ENCODE peak calls at places on chromosomes 3 and 15, in seven cellular contexts. One of them, this sample, is unnamed.

GRCh38 chr3:13455644-13456043 is 24.5 kb upstream of the HDAC11 start:
- DNase-seq in pancreas: no peak
- DNase-seq in cardiac muscle cell: no peak
- DNase-seq in IMR-90: no peak
- DNase-seq in AG04450: no peak
- DNase-seq in cardiac fibroblast: no peak
- DNase-seq in GM06990: no peak
- DNase-seq in this sample: no peak

GRCh38 chr15:71651750-71652186 is 158.6 kb upstream of the NR2E3 start:
- DNase-seq in IMR-90: peak
- DNase-seq in pancreas: no peak
- DNase-seq in AG04450: peak
- DNase-seq in cardiac muscle cell: peak
- DNase-seq in cardiac fibroblast: peak
- DNase-seq in GM06990: no peak
- DNase-seq in this sample: peak

GRCh38 chr3:188671941-188672340 is 499.8 kb upstream of the TPRG1 start:
- DNase-seq in cardiac fibroblast: no peak
- DNase-seq in cardiac muscle cell: no peak
- DNase-seq in AG04450: no peak
- DNase-seq in GM06990: no peak
- DNase-seq in pancreas: no peak
- DNase-seq in IMR-90: no peak
- DNase-seq in this sample: no peak

GRCh38 chr3:182793663-182794454 is 555 bp downstream of the ATP11B start:
- DNase-seq in AG04450: no peak
- DNase-seq in pancreas: peak
- DNase-seq in IMR-90: peak
- DNase-seq in cardiac muscle cell: peak
- DNase-seq in GM06990: peak
- DNase-seq in cardiac fibroblast: peak
- DNase-seq in this sample: peak

GRCh38 chr15:97893988-97894387 is 66.5 kb upstream of the ARRDC4 start:
- DNase-seq in AG04450: no peak
- DNase-seq in cardiac fibroblast: no peak
- DNase-seq in IMR-90: no peak
- DNase-seq in cardiac muscle cell: no peak
- DNase-seq in pancreas: no peak
- DNase-seq in GM06990: no peak
- DNase-seq in this sample: no peak

GRCh38 chr3:133804896-133805295 is 719 bp upstream of the SRPRB start:
- DNase-seq in pancreas: no peak
- DNase-seq in IMR-90: no peak
- DNase-seq in cardiac muscle cell: no peak
- DNase-seq in AG04450: no peak
- DNase-seq in cardiac fibroblast: no peak
- DNase-seq in GM06990: no peak
- DNase-seq in this sample: no peak

GRCh38 chr3:53941945-53942344 is 50.3 kb upstream of the SELENOK start:
- DNase-seq in AG04450: no peak
- DNase-seq in cardiac muscle cell: peak
- DNase-seq in pancreas: no peak
- DNase-seq in GM06990: no peak
- DNase-seq in cardiac fibroblast: peak
- DNase-seq in IMR-90: no peak
- DNase-seq in this sample: no peak

GRCh38 chr15:50333229-50333628 is 21.8 kb downstream of the GABPB1 start:
- DNase-seq in GM06990: no peak
- DNase-seq in cardiac fibroblast: no peak
- DNase-seq in AG04450: no peak
- DNase-seq in cardiac muscle cell: no peak
- DNase-seq in pancreas: no peak
- DNase-seq in IMR-90: no peak
- DNase-seq in this sample: no peak

GRCh38 chr3:45665101-45665572 is 24.1 kb upstream of the SACM1L start:
- DNase-seq in IMR-90: peak
- DNase-seq in cardiac fibroblast: peak
- DNase-seq in pancreas: no peak
- DNase-seq in GM06990: peak
- DNase-seq in AG04450: no peak
- DNase-seq in cardiac muscle cell: peak
- DNase-seq in this sample: no peak

GRCh38 chr3:135217730-135218129 is 422.7 kb downstream of the EPHB1 start:
- DNase-seq in cardiac fibroblast: no peak
- DNase-seq in GM06990: no peak
- DNase-seq in pancreas: no peak
- DNase-seq in AG04450: no peak
- DNase-seq in IMR-90: no peak
- DNase-seq in cardiac muscle cell: no peak
- DNase-seq in this sample: no peak

GRCh38 chr15:50880651-50881114 is 27.8 kb upstream of the AP4E1 start:
- DNase-seq in IMR-90: peak
- DNase-seq in AG04450: peak
- DNase-seq in cardiac fibroblast: peak
- DNase-seq in GM06990: peak
- DNase-seq in pancreas: no peak
- DNase-seq in cardiac muscle cell: peak
- DNase-seq in this sample: no peak

GRCh38 chr3:139627759-139628158 is 50.0 kb downstream of the NMNAT3 start:
- DNase-seq in cardiac fibroblast: no peak
- DNase-seq in IMR-90: no peak
- DNase-seq in pancreas: no peak
- DNase-seq in GM06990: no peak
- DNase-seq in cardiac muscle cell: no peak
- DNase-seq in AG04450: no peak
- DNase-seq in this sample: no peak

GRCh38 chr3:180804871-180805430 is 107.5 kb upstream of the FXR1 start:
- DNase-seq in GM06990: no peak
- DNase-seq in cardiac fibroblast: peak
- DNase-seq in AG04450: no peak
- DNase-seq in IMR-90: peak
- DNase-seq in pancreas: no peak
- DNase-seq in cardiac muscle cell: peak
- DNase-seq in this sample: no peak

GRCh38 chr3:14457999-14458398 is 55.6 kb downstream of the SLC6A6 start:
- DNase-seq in pancreas: no peak
- DNase-seq in IMR-90: no peak
- DNase-seq in AG04450: no peak
- DNase-seq in GM06990: no peak
- DNase-seq in cardiac fibroblast: no peak
- DNase-seq in cardiac muscle cell: peak
- DNase-seq in this sample: no peak

GRCh38 chr3:96863129-96863740 is 48.8 kb downstream of the EPHA6 start:
- DNase-seq in pancreas: no peak
- DNase-seq in GM06990: no peak
- DNase-seq in cardiac fibroblast: peak
- DNase-seq in IMR-90: peak
- DNase-seq in cardiac muscle cell: peak
- DNase-seq in AG04450: no peak
- DNase-seq in this sample: no peak

GRCh38 chr3:40468018-40468417 is 8.9 kb upstream of the ZNF619 start:
- DNase-seq in pancreas: no peak
- DNase-seq in GM06990: no peak
- DNase-seq in cardiac fibroblast: no peak
- DNase-seq in cardiac muscle cell: no peak
- DNase-seq in AG04450: no peak
- DNase-seq in IMR-90: no peak
- DNase-seq in this sample: no peak

GRCh38 chr3:31738423-31738822 is 205.7 kb downstream of the STT3B start:
- DNase-seq in AG04450: no peak
- DNase-seq in cardiac fibroblast: no peak
- DNase-seq in pancreas: no peak
- DNase-seq in IMR-90: no peak
- DNase-seq in GM06990: no peak
- DNase-seq in cardiac muscle cell: no peak
- DNase-seq in this sample: no peak

GRCh38 chr3:139108253-139108969 is 63.7 kb upstream of the PRR23C start:
- DNase-seq in AG04450: no peak
- DNase-seq in pancreas: no peak
- DNase-seq in GM06990: no peak
- DNase-seq in cardiac fibroblast: no peak
- DNase-seq in cardiac muscle cell: no peak
- DNase-seq in IMR-90: no peak
- DNase-seq in this sample: peak

GRCh38 chr15:57494575-57494974 is 97.1 kb upstream of the MYZAP start:
- DNase-seq in cardiac fibroblast: no peak
- DNase-seq in IMR-90: no peak
- DNase-seq in cardiac muscle cell: no peak
- DNase-seq in pancreas: no peak
- DNase-seq in GM06990: no peak
- DNase-seq in AG04450: no peak
- DNase-seq in this sample: no peak

GRCh38 chr15:28935316-28935715 is 49.5 kb downstream of the APBA2 start:
- DNase-seq in GM06990: no peak
- DNase-seq in AG04450: no peak
- DNase-seq in IMR-90: no peak
- DNase-seq in cardiac muscle cell: no peak
- DNase-seq in pancreas: peak
- DNase-seq in cardiac fibroblast: no peak
- DNase-seq in this sample: no peak

GRCh38 chr3:180409170-180409569 is 192.8 kb upstream of the TTC14 start:
- DNase-seq in AG04450: no peak
- DNase-seq in GM06990: no peak
- DNase-seq in IMR-90: no peak
- DNase-seq in pancreas: no peak
- DNase-seq in cardiac fibroblast: peak
- DNase-seq in cardiac muscle cell: no peak
- DNase-seq in this sample: no peak

DNA sequence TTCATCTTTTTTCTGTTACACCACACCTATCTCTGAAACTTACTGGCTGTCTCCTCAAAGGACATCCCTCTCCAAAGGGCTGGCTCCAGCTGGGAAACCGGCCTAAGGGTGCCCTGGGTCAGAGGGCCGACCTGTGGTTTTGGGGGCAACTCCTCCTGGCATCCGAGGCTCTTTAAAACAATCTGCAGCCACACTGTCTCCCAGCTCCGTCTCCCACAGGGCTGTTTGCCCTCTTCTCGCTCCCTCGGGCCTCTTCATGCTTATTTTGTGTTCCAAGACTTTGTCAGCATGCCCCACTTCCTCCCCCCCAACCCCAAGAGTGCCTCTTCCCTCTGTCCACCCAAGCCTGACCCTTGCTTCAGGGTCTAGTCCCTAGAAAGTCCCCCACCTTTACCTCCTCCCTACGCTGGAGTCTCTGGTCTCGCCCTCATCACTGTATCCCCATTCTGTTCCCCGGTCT is 1.3 kb upstream of the CSK start:
- DNase-seq in pancreas: no peak
- DNase-seq in IMR-90: no peak
- DNase-seq in cardiac muscle cell: no peak
- DNase-seq in GM06990: no peak
- DNase-seq in cardiac fibroblast: no peak
- DNase-seq in AG04450: no peak
- DNase-seq in this sample: no peak
- H3K4me3 ChIP-seq in pancreas: no peak
- H3K4me3 ChIP-seq in IMR-90: no peak
- H3K4me3 ChIP-seq in cardiac muscle cell: no peak
- H3K4me3 ChIP-seq in GM06990: peak
- H3K4me3 ChIP-seq in cardiac fibroblast: no peak
- H3K4me3 ChIP-seq in AG04450: no peak
- H3K4me3 ChIP-seq in this sample: no peak

GRCh38 chr15:32649336-32649735 is 7.8 kb downstream of the SCG5 start:
- DNase-seq in AG04450: no peak
- DNase-seq in cardiac fibroblast: peak
- DNase-seq in pancreas: no peak
- DNase-seq in GM06990: no peak
- DNase-seq in IMR-90: peak
- DNase-seq in cardiac muscle cell: peak
- DNase-seq in this sample: no peak
- TF ChIP-seq CTCF in AG04450: peak
- TF ChIP-seq CTCF in cardiac fibroblast: peak
- TF ChIP-seq CTCF in pancreas: peak
- TF ChIP-seq CTCF in GM06990: peak
- TF ChIP-seq CTCF in IMR-90: peak
- TF ChIP-seq CTCF in cardiac muscle cell: peak
- TF ChIP-seq CTCF in this sample: no peak

GRCh38 chr15:75029378-75030022 is 6.1 kb downstream of the PPCDC start:
- DNase-seq in cardiac muscle cell: peak
- DNase-seq in IMR-90: peak
- DNase-seq in pancreas: peak
- DNase-seq in AG04450: peak
- DNase-seq in cardiac fibroblast: peak
- DNase-seq in GM06990: peak
- DNase-seq in this sample: peak
- H3K4me3 ChIP-seq in cardiac muscle cell: no peak
- H3K4me3 ChIP-seq in IMR-90: no peak
- H3K4me3 ChIP-seq in pancreas: no peak
- H3K4me3 ChIP-seq in AG04450: peak
- H3K4me3 ChIP-seq in cardiac fibroblast: no peak
- H3K4me3 ChIP-seq in GM06990: no peak
- H3K4me3 ChIP-seq in this sample: no peak

GRCh38 chr3:169133178-169134161 is 530.0 kb downstream of the MECOM start:
- DNase-seq in IMR-90: peak
- DNase-seq in AG04450: no peak
- DNase-seq in cardiac fibroblast: peak
- DNase-seq in GM06990: no peak
- DNase-seq in pancreas: no peak
- DNase-seq in cardiac muscle cell: peak
- DNase-seq in this sample: no peak
- TF ChIP-seq CTCF in IMR-90: peak
- TF ChIP-seq CTCF in AG04450: peak
- TF ChIP-seq CTCF in cardiac fibroblast: peak
- TF ChIP-seq CTCF in GM06990: peak
- TF ChIP-seq CTCF in pancreas: peak
- TF ChIP-seq CTCF in cardiac muscle cell: peak
- TF ChIP-seq CTCF in this sample: no peak

GRCh38 chr3:141454906-141455602 is 31.8 kb upstream of the RASA2 start:
- DNase-seq in GM06990: no peak
- DNase-seq in cardiac muscle cell: peak
- DNase-seq in cardiac fibroblast: peak
- DNase-seq in IMR-90: peak
- DNase-seq in AG04450: no peak
- DNase-seq in pancreas: no peak
- DNase-seq in this sample: no peak
- H3K4me3 ChIP-seq in GM06990: no peak
- H3K4me3 ChIP-seq in cardiac muscle cell: no peak
- H3K4me3 ChIP-seq in cardiac fibroblast: no peak
- H3K4me3 ChIP-seq in IMR-90: no peak
- H3K4me3 ChIP-seq in AG04450: no peak
- H3K4me3 ChIP-seq in pancreas: no peak
- H3K4me3 ChIP-seq in this sample: no peak